ENCODE peak calls at places on chromosomes 12 and 14, in five cellular contexts. O is left cardiac atrium, Y is NCI-H187 treated with DMSO at 0.1 percent for 48 hours, C is COR-L47, L is brain pericyte. U is an unnamed sample.

GRCh38 chr12:4293299-4293941 is 19.9 kb downstream of the CCND2 start:
- DNase-seq in O (no peak), Y (no peak), C (no peak), L (no peak), U (no peak)

GRCh38 chr14:48430805-48431204 is 755.4 kb upstream of the MDGA2 start:
- DNase-seq in O (no peak), Y (no peak), C (no peak), L (no peak), U (no peak)

GRCh38 chr12:67339530-67339929 is 70.4 kb downstream of the CAND1 start:
- DNase-seq in O (no peak), Y (no peak), C (no peak), L (no peak), U (no peak)

GRCh38 chr14:61099221-61099835 is 118.3 kb downstream of the SLC38A6 start:
- DNase-seq in O (no peak), Y (no peak), C (no peak), L (no peak), U (no peak)

GRCh38 chr12:62098131-62098530 is 162.1 kb upstream of the USP15 start:
- DNase-seq in O (no peak), Y (no peak), C (no peak), L (no peak), U (no peak)

GRCh38 chr12:48999371-49000131 is at the start of gene DDN:
- DNase-seq in O (peak; percentile 56), Y (no peak), C (peak; percentile 59), L (no peak), U (no peak)

GRCh38 chr12:131386781-131387180 is 324.1 kb upstream of the SFSWAP start:
- DNase-seq in O (no peak), Y (no peak), C (no peak), L (no peak), U (no peak)

GRCh38 chr14:105647784-105648608 is 121.6 kb downstream of the TMEM121 start:
- DNase-seq in O (no peak), Y (no peak), C (no peak), L (no peak), U (no peak)

GRCh38 chr12:46798056-46798455 is 27.7 kb downstream of the SLC38A4 start:
- DNase-seq in O (no peak), Y (no peak), C (no peak), L (no peak), U (no peak)

GRCh38 chr12:89225401-89225800 is 126.9 kb downstream of the DUSP6 start:
- DNase-seq in O (peak; percentile 23), Y (peak; percentile 25), C (no peak), L (no peak), U (no peak)

GRCh38 chr12:1500095-1500801 is 94.1 kb downstream of the FBXL14 start:
- DNase-seq in O (peak; percentile 62), Y (no peak), C (no peak), L (no peak), U (no peak)

GRCh38 chr12:18343708-18344107 is 82.4 kb downstream of the PIK3C2G start:
- DNase-seq in O (no peak), Y (no peak), C (no peak), L (no peak), U (no peak)

GRCh38 chr12:59149995-59150642 is 229.8 kb upstream of the LRIG3 start:
- DNase-seq in O (no peak), Y (peak; percentile 79), C (peak; percentile 84), L (peak; percentile 40), U (peak; percentile 59)

GRCh38 chr14:26719514-26719913 is 121.7 kb upstream of the NOVA1 start:
- DNase-seq in O (no peak), Y (no peak), C (no peak), L (no peak), U (no peak)

GRCh38 chr12:64522316-64522715 is 70.4 kb downstream of the TBK1 start:
- DNase-seq in O (no peak), Y (no peak), C (peak; percentile 56), L (peak; percentile 77), U (peak; percentile 20)

GRCh38 chr12:109698820-109699219 is 14.8 kb upstream of the FAM222A start:
- DNase-seq in O (no peak), Y (no peak), C (no peak), L (no peak), U (no peak)

GRCh38 chr12:26204612-26205289 is 9.4 kb downstream of the SSPN start:
- DNase-seq in O (peak; percentile 32), Y (no peak), C (no peak), L (no peak), U (no peak)

GRCh38 chr12:72276212-72276865 is 4.2 kb downstream of the TRHDE start:
- DNase-seq in O (no peak), Y (no peak), C (no peak), L (no peak), U (no peak)

GRCh38 chr12:29725587-29726320 is 58.0 kb downstream of the TMTC1 start:
- DNase-seq in O (peak; percentile 69), Y (no peak), C (no peak), L (peak; percentile 79), U (peak; percentile 78)

GRCh38 chr14:96391293-96392118 is 422 bp upstream of the AK7 start:
- DNase-seq in O (peak; percentile 97), Y (peak; percentile 84), C (peak; percentile 98), L (peak; percentile 79), U (peak; percentile 99)

GRCh38 chr12:32739279-32739678 is 16.4 kb downstream of the YARS2 start:
- DNase-seq in O (no peak), Y (no peak), C (no peak), L (no peak), U (no peak)

GRCh38 chr14:30193791-30194407 is 266.3 kb upstream of the PRKD1 start:
- DNase-seq in O (no peak), Y (no peak), C (no peak), L (no peak), U (no peak)

GRCh38 chr12:92505373-92506340 is 197.1 kb upstream of the PLEKHG7 start:
- DNase-seq in O (peak; percentile 67), Y (no peak), C (no peak), L (peak; percentile 32), U (peak; percentile 35)

GRCh38 chr12:111767362-111768158 is 827 bp downstream of the ALDH2 start:
- DNase-seq in O (peak; percentile 45), Y (no peak), C (no peak), L (no peak), U (no peak)

GRCh38 chr12:106063826-106064575 is 74.8 kb downstream of the NUAK1 start:
- DNase-seq in O (no peak), Y (no peak), C (no peak), L (no peak), U (no peak)

GRCh38 chr14:68309121-68309520 is 483.7 kb downstream of the ZFP36L1 start:
- DNase-seq in O (no peak), Y (no peak), C (no peak), L (no peak), U (no peak)

GRCh38 chr12:13258717-13259119 is 62.2 kb downstream of the EMP1 start:
- DNase-seq in O (no peak), Y (no peak), C (no peak), L (no peak), U (no peak)

GRCh38 chr14:69363964-69364363 is 34.1 kb downstream of the ERH start:
- DNase-seq in O (no peak), Y (no peak), C (no peak), L (no peak), U (no peak)

GRCh38 chr14:105879867-105880561 is 353.6 kb downstream of the TMEM121 start:
- DNase-seq in O (peak; percentile 14), Y (no peak), C (peak; percentile 67), L (no peak), U (no peak)